ENCODE peak calls at places on chromosome 4, in eight cellular contexts. One of them, this sample, is unnamed.

GRCh38 chr4:177612684-177613083 is 170.4 kb upstream of the AGA start:
- DNase-seq in testis: no peak
- DNase-seq in CD8-positive, alpha-beta memory T cell: no peak
- DNase-seq in upper lobe of right lung: no peak
- DNase-seq in spleen: no peak
- DNase-seq in uterus: no peak
- DNase-seq in HCT116: no peak
- DNase-seq in GM23248: no peak
- DNase-seq in this sample: no peak

GRCh38 chr4:24662065-24662464 is 77.7 kb upstream of the DHX15 start:
- DNase-seq in testis: no peak
- DNase-seq in CD8-positive, alpha-beta memory T cell: no peak
- DNase-seq in upper lobe of right lung: no peak
- DNase-seq in spleen: no peak
- DNase-seq in uterus: no peak
- DNase-seq in HCT116: no peak
- DNase-seq in GM23248: no peak
- DNase-seq in this sample: no peak

GRCh38 chr4:168797738-168798375 is 212.2 kb downstream of the CBR4 start:
- DNase-seq in testis: no peak
- DNase-seq in CD8-positive, alpha-beta memory T cell: no peak
- DNase-seq in upper lobe of right lung: no peak
- DNase-seq in spleen: no peak
- DNase-seq in uterus: no peak
- DNase-seq in HCT116: no peak
- DNase-seq in GM23248: no peak
- DNase-seq in this sample: no peak

GRCh38 chr4:38612996-38613395 is 51.0 kb upstream of the KLF3 start:
- DNase-seq in testis: no peak
- DNase-seq in CD8-positive, alpha-beta memory T cell: no peak
- DNase-seq in upper lobe of right lung: no peak
- DNase-seq in spleen: no peak
- DNase-seq in uterus: no peak
- DNase-seq in HCT116: no peak
- DNase-seq in GM23248: no peak
- DNase-seq in this sample: no peak

GRCh38 chr4:102606846-102607440 is 105.8 kb downstream of the NFKB1 start:
- DNase-seq in testis: no peak
- DNase-seq in CD8-positive, alpha-beta memory T cell: no peak
- DNase-seq in upper lobe of right lung: no peak
- DNase-seq in spleen: no peak
- DNase-seq in uterus: no peak
- DNase-seq in HCT116: no peak
- DNase-seq in GM23248: no peak
- DNase-seq in this sample: no peak

GRCh38 chr4:182286936-182287335 is 43.7 kb downstream of the TENM3 start:
- DNase-seq in testis: no peak
- DNase-seq in CD8-positive, alpha-beta memory T cell: no peak
- DNase-seq in upper lobe of right lung: no peak
- DNase-seq in spleen: no peak
- DNase-seq in uterus: no peak
- DNase-seq in HCT116: no peak
- DNase-seq in GM23248: no peak
- DNase-seq in this sample: no peak

GRCh38 chr4:23717528-23718248 is 172.2 kb downstream of the PPARGC1A start:
- DNase-seq in testis: peak; percentile 35
- DNase-seq in CD8-positive, alpha-beta memory T cell: no peak
- DNase-seq in upper lobe of right lung: no peak
- DNase-seq in spleen: no peak
- DNase-seq in uterus: no peak
- DNase-seq in HCT116: no peak
- DNase-seq in GM23248: peak; percentile 52
- DNase-seq in this sample: no peak

GRCh38 chr4:63505714-63506460 is 903.4 kb downstream of the TECRL start:
- DNase-seq in testis: no peak
- DNase-seq in CD8-positive, alpha-beta memory T cell: no peak
- DNase-seq in upper lobe of right lung: no peak
- DNase-seq in spleen: no peak
- DNase-seq in uterus: no peak
- DNase-seq in HCT116: no peak
- DNase-seq in GM23248: no peak
- DNase-seq in this sample: no peak

GRCh38 chr4:68905598-68906237 is 45.9 kb downstream of the UGT2A3 start:
- DNase-seq in testis: no peak
- DNase-seq in CD8-positive, alpha-beta memory T cell: no peak
- DNase-seq in upper lobe of right lung: no peak
- DNase-seq in spleen: no peak
- DNase-seq in uterus: no peak
- DNase-seq in HCT116: no peak
- DNase-seq in GM23248: no peak
- DNase-seq in this sample: no peak

GRCh38 chr4:10667651-10668341 is 16.8 kb downstream of the CLNK start:
- DNase-seq in testis: no peak
- DNase-seq in CD8-positive, alpha-beta memory T cell: no peak
- DNase-seq in upper lobe of right lung: no peak
- DNase-seq in spleen: no peak
- DNase-seq in uterus: no peak
- DNase-seq in HCT116: no peak
- DNase-seq in GM23248: no peak
- DNase-seq in this sample: no peak

GRCh38 chr4:74168841-74169240 is 10.9 kb downstream of the MTHFD2L start:
- DNase-seq in testis: no peak
- DNase-seq in CD8-positive, alpha-beta memory T cell: no peak
- DNase-seq in upper lobe of right lung: no peak
- DNase-seq in spleen: no peak
- DNase-seq in uterus: no peak
- DNase-seq in HCT116: no peak
- DNase-seq in GM23248: no peak
- DNase-seq in this sample: no peak

GRCh38 chr4:168811793-168812651 is 198.0 kb downstream of the CBR4 start:
- DNase-seq in testis: no peak
- DNase-seq in CD8-positive, alpha-beta memory T cell: no peak
- DNase-seq in upper lobe of right lung: no peak
- DNase-seq in spleen: no peak
- DNase-seq in uterus: peak; percentile 68
- DNase-seq in HCT116: no peak
- DNase-seq in GM23248: peak; percentile 79
- DNase-seq in this sample: no peak

GRCh38 chr4:2859514-2859913 is 15.9 kb downstream of the ADD1 start:
- DNase-seq in testis: no peak
- DNase-seq in CD8-positive, alpha-beta memory T cell: no peak
- DNase-seq in upper lobe of right lung: no peak
- DNase-seq in spleen: no peak
- DNase-seq in uterus: no peak
- DNase-seq in HCT116: no peak
- DNase-seq in GM23248: no peak
- DNase-seq in this sample: no peak

GRCh38 chr4:76718806-76719205 is 179.1 kb downstream of the SOWAHB start:
- DNase-seq in testis: no peak
- DNase-seq in CD8-positive, alpha-beta memory T cell: no peak
- DNase-seq in upper lobe of right lung: no peak
- DNase-seq in spleen: no peak
- DNase-seq in uterus: no peak
- DNase-seq in HCT116: no peak
- DNase-seq in GM23248: no peak
- DNase-seq in this sample: no peak

GRCh38 chr4:95963456-95963855 is 123.6 kb downstream of the PDHA2 start:
- DNase-seq in testis: no peak
- DNase-seq in CD8-positive, alpha-beta memory T cell: no peak
- DNase-seq in upper lobe of right lung: no peak
- DNase-seq in spleen: no peak
- DNase-seq in uterus: no peak
- DNase-seq in HCT116: no peak
- DNase-seq in GM23248: no peak
- DNase-seq in this sample: no peak

GRCh38 chr4:184747034-184747830 is 13.3 kb upstream of the CENPU start:
- DNase-seq in testis: no peak
- DNase-seq in CD8-positive, alpha-beta memory T cell: no peak
- DNase-seq in upper lobe of right lung: no peak
- DNase-seq in spleen: no peak
- DNase-seq in uterus: peak; percentile 37
- DNase-seq in HCT116: no peak
- DNase-seq in GM23248: no peak
- DNase-seq in this sample: peak; percentile 84

GRCh38 chr4:128294464-128294863 is 6.9 kb upstream of the PGRMC2 start:
- DNase-seq in testis: no peak
- DNase-seq in CD8-positive, alpha-beta memory T cell: no peak
- DNase-seq in upper lobe of right lung: no peak
- DNase-seq in spleen: no peak
- DNase-seq in uterus: no peak
- DNase-seq in HCT116: no peak
- DNase-seq in GM23248: no peak
- DNase-seq in this sample: no peak

DNA sequence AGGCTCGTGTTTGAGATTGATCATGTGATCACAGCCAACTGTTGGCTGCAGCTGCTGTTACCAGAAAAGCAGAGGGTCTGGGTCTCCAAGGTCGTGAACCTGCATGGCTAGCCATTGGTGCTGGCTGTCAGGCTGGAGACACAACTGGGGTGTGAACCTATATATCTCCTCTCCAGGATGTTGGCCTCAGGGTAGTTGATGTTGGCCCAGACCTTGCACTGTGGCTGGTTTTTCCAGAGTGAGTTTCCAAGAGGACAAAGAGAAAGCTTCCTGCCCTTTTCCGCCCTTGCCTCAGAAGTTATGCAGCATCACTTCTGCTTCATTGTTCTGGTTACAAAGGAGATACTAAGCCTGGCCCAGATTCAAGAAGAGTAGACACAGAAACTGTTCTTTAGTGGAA is 607.8 kb upstream of the HS3ST1 start:
- DNase-seq in testis: no peak
- DNase-seq in CD8-positive, alpha-beta memory T cell: no peak
- DNase-seq in upper lobe of right lung: no peak
- DNase-seq in spleen: no peak
- DNase-seq in uterus: no peak
- DNase-seq in HCT116: no peak
- DNase-seq in GM23248: no peak
- DNase-seq in this sample: no peak
- H3K36me3 ChIP-seq in testis: no peaks in the 10 kb centered on the region
- H3K36me3 ChIP-seq in CD8-positive, alpha-beta memory T cell: no peaks in the 10 kb centered on the region
- H3K36me3 ChIP-seq in upper lobe of right lung: no peaks in the 10 kb centered on the region
- H3K36me3 ChIP-seq in spleen: no peaks in the 10 kb centered on the region
- H3K36me3 ChIP-seq in uterus: no peaks in the 10 kb centered on the region
- H3K36me3 ChIP-seq in HCT116: no peaks in the 10 kb centered on the region
- H3K36me3 ChIP-seq in GM23248: no peaks in the 10 kb centered on the region
- H3K36me3 ChIP-seq in this sample: no peaks in the 10 kb centered on the region

DNA sequence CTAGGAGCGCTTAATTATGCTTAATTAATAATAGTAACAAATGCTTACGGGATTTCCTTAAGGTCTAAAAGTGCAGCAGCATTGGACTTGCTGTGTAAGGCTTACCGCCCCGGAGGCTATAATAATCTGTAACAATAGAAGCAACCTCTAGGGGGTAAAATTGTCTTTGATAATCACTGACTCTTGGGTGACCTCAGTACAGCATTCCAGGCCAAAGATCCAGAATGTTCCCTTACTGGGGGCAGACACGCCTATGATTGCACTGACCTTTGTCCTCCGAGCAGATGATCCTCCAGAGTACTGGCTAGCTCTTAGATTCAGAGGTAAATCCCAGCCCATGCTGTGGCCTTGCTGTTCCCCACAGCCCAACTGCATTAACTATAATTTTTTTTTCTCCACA is 16.5 kb downstream of the LSM6 start:
- DNase-seq in testis: peak; percentile 48
- DNase-seq in CD8-positive, alpha-beta memory T cell: no peak
- DNase-seq in upper lobe of right lung: no peak
- DNase-seq in spleen: no peak
- DNase-seq in uterus: no peak
- DNase-seq in HCT116: no peak
- DNase-seq in GM23248: peak; percentile 35
- DNase-seq in this sample: no peak
- H3K36me3 ChIP-seq in testis: no peaks in the 10 kb centered on the region
- H3K36me3 ChIP-seq in CD8-positive, alpha-beta memory T cell: peaks cover 7% of the 10 kb centered on the region
- H3K36me3 ChIP-seq in upper lobe of right lung: peaks cover 43% of the 10 kb centered on the region
- H3K36me3 ChIP-seq in spleen: peaks cover 8% of the 10 kb centered on the region
- H3K36me3 ChIP-seq in uterus: no peaks in the 10 kb centered on the region
- H3K36me3 ChIP-seq in HCT116: peaks cover 24% of the 10 kb centered on the region
- H3K36me3 ChIP-seq in GM23248: peaks cover 17% of the 10 kb centered on the region
- H3K36me3 ChIP-seq in this sample: peaks cover 10% of the 10 kb centered on the region

DNA sequence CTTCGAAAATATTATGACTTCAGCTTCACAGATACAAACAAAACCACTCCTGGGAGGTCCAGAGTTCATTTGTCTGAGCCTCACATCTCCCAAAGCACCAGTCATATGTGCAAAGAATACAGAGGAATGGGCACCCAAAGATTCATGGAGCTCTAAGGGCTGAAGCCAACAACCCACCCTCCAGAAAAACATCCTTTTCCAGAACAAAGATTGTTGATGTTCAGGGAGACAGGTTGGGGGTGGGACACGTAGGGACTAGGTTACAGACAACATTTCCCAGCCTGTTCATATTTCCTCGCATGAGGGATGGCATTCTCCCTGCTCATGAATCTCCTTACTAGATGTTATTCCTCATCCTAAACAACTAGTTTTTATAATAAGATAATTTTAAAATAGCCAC is 71.2 kb downstream of the METTL14 start:
- DNase-seq in testis: no peak
- DNase-seq in CD8-positive, alpha-beta memory T cell: no peak
- DNase-seq in upper lobe of right lung: no peak
- DNase-seq in spleen: no peak
- DNase-seq in uterus: no peak
- DNase-seq in HCT116: no peak
- DNase-seq in GM23248: no peak
- DNase-seq in this sample: no peak
- H3K36me3 ChIP-seq in testis: no peaks in the 10 kb centered on the region
- H3K36me3 ChIP-seq in CD8-positive, alpha-beta memory T cell: peaks cover 4% of the 10 kb centered on the region
- H3K36me3 ChIP-seq in upper lobe of right lung: peaks cover 48% of the 10 kb centered on the region
- H3K36me3 ChIP-seq in spleen: no peaks in the 10 kb centered on the region
- H3K36me3 ChIP-seq in uterus: no peaks in the 10 kb centered on the region
- H3K36me3 ChIP-seq in HCT116: peaks cover 3% of the 10 kb centered on the region
- H3K36me3 ChIP-seq in GM23248: peaks cover 74% of the 10 kb centered on the region
- H3K36me3 ChIP-seq in this sample: peaks cover 14% of the 10 kb centered on the region

GRCh38 chr4:142281999-142282398 is 564.1 kb downstream of the INPP4B start:
- DNase-seq in testis: no peak
- DNase-seq in CD8-positive, alpha-beta memory T cell: no peak
- DNase-seq in upper lobe of right lung: no peak
- DNase-seq in spleen: no peak
- DNase-seq in uterus: no peak
- DNase-seq in HCT116: no peak
- DNase-seq in GM23248: peak; percentile 9
- DNase-seq in this sample: no peak

GRCh38 chr4:142282870-142283431 is 563.1 kb downstream of the INPP4B start:
- DNase-seq in testis: peak; percentile 21
- DNase-seq in CD8-positive, alpha-beta memory T cell: no peak
- DNase-seq in upper lobe of right lung: no peak
- DNase-seq in spleen: no peak
- DNase-seq in uterus: no peak
- DNase-seq in HCT116: no peak
- DNase-seq in GM23248: peak; percentile 15
- DNase-seq in this sample: no peak

GRCh38 chr4:142274137-142274536 is 572.0 kb downstream of the INPP4B start:
- DNase-seq in testis: no peak
- DNase-seq in CD8-positive, alpha-beta memory T cell: no peak
- DNase-seq in upper lobe of right lung: no peak
- DNase-seq in spleen: no peak
- DNase-seq in uterus: no peak
- DNase-seq in HCT116: no peak
- DNase-seq in GM23248: peak; percentile 70
- DNase-seq in this sample: no peak

GRCh38 chr4:142278171-142278570 is 567.9 kb downstream of the INPP4B start:
- DNase-seq in testis: no peak
- DNase-seq in CD8-positive, alpha-beta memory T cell: no peak
- DNase-seq in upper lobe of right lung: no peak
- DNase-seq in spleen: no peak
- DNase-seq in uterus: no peak
- DNase-seq in HCT116: no peak
- DNase-seq in GM23248: peak; percentile 29
- DNase-seq in this sample: no peak

GRCh38 chr4:142278663-142279062 is 567.4 kb downstream of the INPP4B start:
- DNase-seq in testis: no peak
- DNase-seq in CD8-positive, alpha-beta memory T cell: no peak
- DNase-seq in upper lobe of right lung: no peak
- DNase-seq in spleen: no peak
- DNase-seq in uterus: no peak
- DNase-seq in HCT116: no peak
- DNase-seq in GM23248: no peak
- DNase-seq in this sample: no peak
- H3K36me3 ChIP-seq in testis: no peaks in the 10 kb centered on the region
- H3K36me3 ChIP-seq in CD8-positive, alpha-beta memory T cell: no peaks in the 10 kb centered on the region
- H3K36me3 ChIP-seq in upper lobe of right lung: no peaks in the 10 kb centered on the region
- H3K36me3 ChIP-seq in spleen: no peaks in the 10 kb centered on the region
- H3K36me3 ChIP-seq in uterus: no peaks in the 10 kb centered on the region
- H3K36me3 ChIP-seq in HCT116: no peaks in the 10 kb centered on the region
- H3K36me3 ChIP-seq in GM23248: no peaks in the 10 kb centered on the region
- H3K36me3 ChIP-seq in this sample: no peaks in the 10 kb centered on the region